ENCODE peak calls at places on chromosomes 11 and 22, in seven cellular contexts. D is neuronal stem cell, B is H9, I is mesenchymal stem cell, Y is IMR-90, M is trophoblast cell, H is H1. T is an unnamed sample.

GRCh38 chr11:45022294-45023064 is 71.8 kb upstream of the TP53I11 start:
- DNase-seq in D (no peak), B (no peak), I (peak), Y (peak), M (peak), H (no peak), T (peak)

GRCh38 chr22:42949159-42949558 is 65.8 kb downstream of the PACSIN2 start:
- DNase-seq in D (no peak), B (peak), I (no peak), Y (peak), M (peak), H (no peak), T (peak)

GRCh38 chr11:12044799-12045198 is 36.4 kb upstream of the DKK3 start:
- DNase-seq in D (no peak), B (no peak), I (no peak), Y (no peak), M (no peak), H (no peak), T (no peak)

GRCh38 chr22:20430641-20431519 is 6.7 kb downstream of the SCARF2 start:
- DNase-seq in D (peak), B (peak), I (peak), Y (no peak), M (peak), H (peak), T (peak)

GRCh38 chr11:10273738-10274137 is 20.3 kb downstream of the SBF2 start:
- DNase-seq in D (no peak), B (no peak), I (no peak), Y (no peak), M (no peak), H (no peak), T (no peak)

GRCh38 chr11:3916962-3917361 is 61.5 kb downstream of the STIM1 start:
- DNase-seq in D (no peak), B (no peak), I (no peak), Y (no peak), M (no peak), H (no peak), T (no peak)

GRCh38 chr11:104663190-104664140 is 234.8 kb downstream of the CASP12 start:
- DNase-seq in D (no peak), B (no peak), I (peak), Y (peak), M (no peak), H (no peak), T (peak)

GRCh38 chr11:43984039-43984438 is 41.6 kb downstream of the C11orf96 start:
- DNase-seq in D (no peak), B (no peak), I (no peak), Y (no peak), M (peak), H (no peak), T (no peak)

GRCh38 chr11:13760115-13760514 is 91.6 kb downstream of the FAR1 start:
- DNase-seq in D (no peak), B (no peak), I (no peak), Y (peak), M (no peak), H (no peak), T (no peak)

GRCh38 chr22:22396741-22397291 is 111.7 kb downstream of the ZNF280B start:
- DNase-seq in D (no peak), B (no peak), I (no peak), Y (no peak), M (no peak), H (no peak), T (no peak)

GRCh38 chr11:69130586-69131566 is 24.9 kb upstream of the SMIM38 start:
- DNase-seq in D (no peak), B (peak), I (no peak), Y (no peak), M (no peak), H (no peak), T (no peak)

GRCh38 chr22:24003887-24004286 is 1.4 kb downstream of the GSTT4 start:
- DNase-seq in D (no peak), B (no peak), I (no peak), Y (no peak), M (no peak), H (no peak), T (no peak)

GRCh38 chr11:102546427-102546826 is 15.9 kb upstream of the MMP7 start:
- DNase-seq in D (no peak), B (no peak), I (no peak), Y (no peak), M (peak), H (no peak), T (no peak)

GRCh38 chr22:32465661-32466060 is 1.4 kb upstream of the BPIFC start:
- DNase-seq in D (no peak), B (no peak), I (no peak), Y (no peak), M (peak), H (no peak), T (no peak)

GRCh38 chr11:23846902-23847422 is 649.9 kb upstream of the LUZP2 start:
- DNase-seq in D (no peak), B (no peak), I (no peak), Y (no peak), M (no peak), H (no peak), T (no peak)

GRCh38 chr11:44519989-44520737 is 45.3 kb upstream of the CD82 start:
- DNase-seq in D (no peak), B (no peak), I (no peak), Y (no peak), M (no peak), H (no peak), T (no peak)

GRCh38 chr11:24312464-24313238 is 184.2 kb upstream of the LUZP2 start:
- DNase-seq in D (no peak), B (no peak), I (peak), Y (peak), M (no peak), H (no peak), T (peak)

GRCh38 chr11:29634248-29634647 is 382.6 kb downstream of the KCNA4 start:
- DNase-seq in D (no peak), B (no peak), I (no peak), Y (no peak), M (no peak), H (no peak), T (peak)

GRCh38 chr22:48752451-48753380 is 1075.0 kb downstream of the BRD1 start:
- DNase-seq in D (no peak), B (peak), I (no peak), Y (no peak), M (no peak), H (peak), T (no peak)

GRCh38 chr11:43503417-43503816 is 144.7 kb downstream of the TTC17 start:
- DNase-seq in D (no peak), B (no peak), I (no peak), Y (no peak), M (no peak), H (peak), T (no peak)

GRCh38 chr11:82790723-82791487 is 57.2 kb upstream of the FAM181B start:
- DNase-seq in D (no peak), B (no peak), I (no peak), Y (no peak), M (no peak), H (no peak), T (peak)

GRCh38 chr22:17726561-17727243 is 47.6 kb downstream of the BID start:
- DNase-seq in D (no peak), B (no peak), I (peak), Y (peak), M (peak), H (no peak), T (no peak)

GRCh38 chr11:69377953-69378302 is 84.0 kb downstream of the MYEOV start:
- DNase-seq in D (no peak), B (no peak), I (no peak), Y (no peak), M (no peak), H (no peak), T (no peak)

GRCh38 chr11:73429121-73429740 is 53.0 kb downstream of the RELT start:
- DNase-seq in D (no peak), B (no peak), I (peak), Y (peak), M (no peak), H (no peak), T (peak)
- H3K4ac ChIP-seq in D (no peak), B (no peak), I (no peak), Y (peak), M (no peak), H (no peak), T (no peak)

DNA sequence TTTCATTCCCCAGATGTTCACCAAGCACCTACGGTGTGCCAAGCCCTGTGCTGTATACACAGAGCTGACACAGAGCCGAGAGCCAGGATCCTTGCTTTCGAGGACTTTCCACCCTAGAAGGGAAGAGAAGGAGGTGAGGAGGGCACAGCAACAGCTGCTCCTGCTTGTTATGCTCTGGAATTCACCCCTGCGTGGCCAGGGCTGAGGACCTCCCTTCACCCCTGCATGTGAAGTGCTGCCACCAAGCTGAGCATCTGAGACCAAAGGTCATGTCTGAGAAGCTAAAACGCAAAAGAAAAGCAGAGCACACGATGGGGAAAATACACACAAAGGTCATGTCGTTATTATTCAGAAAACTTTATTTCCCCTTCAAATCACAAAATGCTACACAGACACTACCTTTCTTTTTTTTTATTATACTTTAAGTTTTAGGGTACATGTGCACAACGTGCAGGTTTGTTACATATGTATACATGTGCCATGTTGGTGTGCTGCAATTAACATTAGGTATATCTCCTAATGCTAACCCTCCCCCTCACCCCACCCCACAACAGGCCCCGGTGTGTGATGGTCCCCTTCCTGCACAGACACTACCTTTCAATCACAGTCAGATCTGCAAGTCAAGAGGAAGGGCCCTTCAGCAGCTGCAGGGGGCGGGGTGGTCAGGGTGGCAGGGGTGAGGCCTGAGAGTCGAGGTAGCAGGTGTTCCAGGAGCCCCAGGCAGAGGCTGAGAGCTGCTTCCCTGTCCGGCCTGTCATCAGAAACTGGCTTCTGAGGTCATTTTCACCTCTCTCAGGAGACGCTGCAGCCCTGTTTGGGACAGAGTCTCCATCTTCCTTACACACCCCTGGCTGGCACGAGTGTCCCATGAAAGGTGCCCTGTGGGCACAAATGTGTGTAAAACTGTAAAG is 40.1 kb upstream of the PRR5 start:
- DNase-seq in D (no peak), B (no peak), I (no peak), Y (no peak), M (no peak), H (no peak), T (no peak)
- H2AK5ac ChIP-seq in D (peak), B (no peak), I (no peak), Y (no peak), M (no peak), H (peak), T (no peak)

GRCh38 chr11:75375626-75376025 is 23.7 kb upstream of the RPS3 start:
- DNase-seq in D (no peak), B (no peak), I (no peak), Y (no peak), M (no peak), H (no peak), T (no peak)
- H3K4ac ChIP-seq in D (no peak), B (no peak), I (peak), Y (no peak), M (no peak), H (no peak), T (no peak)

GRCh38 chr11:70552167-70552435 is 153.8 kb downstream of the CTTN start:
- DNase-seq in D (no peak), B (no peak), I (no peak), Y (no peak), M (no peak), H (no peak), T (no peak)

GRCh38 chr11:70555092-70555491 is 156.8 kb downstream of the CTTN start:
- DNase-seq in D (peak), B (no peak), I (no peak), Y (no peak), M (no peak), H (no peak), T (no peak)

GRCh38 chr11:70550456-70551195 is 152.3 kb downstream of the CTTN start:
- DNase-seq in D (no peak), B (no peak), I (no peak), Y (no peak), M (no peak), H (no peak), T (no peak)

GRCh38 chr11:70551323-70552166 is 153.2 kb downstream of the CTTN start:
- DNase-seq in D (no peak), B (no peak), I (no peak), Y (peak), M (peak), H (no peak), T (peak)

GRCh38 chr11:70552441-70553150 is 154.3 kb downstream of the CTTN start:
- DNase-seq in D (no peak), B (no peak), I (no peak), Y (no peak), M (no peak), H (no peak), T (no peak)
- H2AK5ac ChIP-seq in D (peak), B (no peak), I (no peak), Y (no peak), M (peak), H (no peak), T (no peak)